ENCODE peak calls at places on chromosomes 3 and 15, in six cellular contexts. T is psoas muscle, R is adrenal gland, W is A549, G is mucosa of descending colon, Q is body of pancreas. K is an unnamed sample.

GRCh38 chr15:86403914-86404583 is 324.4 kb downstream of the AGBL1 start:
- DNase-seq in R (no peak), T (no peak), Q (no peak), W (no peak), G (no peak), K (no peak)

GRCh38 chr3:137105277-137105977 is 147.6 kb downstream of the IL20RB start:
- DNase-seq in W (peak; percentile 43), R (no peak), G (no peak), T (no peak), Q (no peak), K (no peak)

GRCh38 chr3:8767667-8768363 is 1.6 kb downstream of the OXTR start:
- DNase-seq in R (no peak), G (peak; percentile 59), T (no peak), Q (peak; percentile 36), W (no peak), K (no peak)

GRCh38 chr3:134911611-134912604 is 116.8 kb downstream of the EPHB1 start:
- DNase-seq in G (no peak), Q (no peak), R (no peak), W (no peak), T (no peak), K (no peak)

GRCh38 chr3:46239301-46239938 is 2.8 kb upstream of the CCR3 start:
- DNase-seq in Q (no peak), G (no peak), R (no peak), T (no peak), W (no peak), K (no peak)

GRCh38 chr3:46027736-46028397 is 584 bp upstream of the XCR1 start:
- DNase-seq in R (no peak), Q (no peak), W (no peak), T (no peak), G (no peak), K (no peak)

GRCh38 chr3:126715432-126715831 is 11.4 kb downstream of the CHCHD6 start:
- DNase-seq in G (no peak), Q (no peak), R (no peak), T (no peak), W (no peak), K (no peak)

GRCh38 chr3:151219056-151219455 is 16.0 kb upstream of the GPR171 start:
- DNase-seq in Q (no peak), T (no peak), W (peak; percentile 25), R (no peak), G (no peak), K (no peak)

GRCh38 chr3:23206371-23206770 is 3.2 kb downstream of the UBE2E2 start:
- DNase-seq in T (no peak), W (no peak), Q (no peak), G (no peak), R (no peak), K (no peak)

GRCh38 chr15:64501396-64501716 is 41.0 kb downstream of the ZNF609 start:
- DNase-seq in R (no peak), T (no peak), Q (no peak), W (no peak), G (no peak), K (no peak)

GRCh38 chr15:33278816-33279612 is 31.8 kb upstream of the RYR3 start:
- DNase-seq in T (no peak), G (no peak), R (peak; percentile 38), W (peak; percentile 88), Q (no peak), K (peak; percentile 67)

GRCh38 chr3:32954506-32954905 is 3.1 kb downstream of the CCR4 start:
- DNase-seq in G (no peak), Q (no peak), T (no peak), W (no peak), R (no peak), K (no peak)

GRCh38 chr3:25493786-25494185 is 65.7 kb downstream of the RARB start:
- DNase-seq in T (no peak), Q (no peak), R (no peak), W (peak; percentile 23), G (no peak), K (no peak)

GRCh38 chr3:183218826-183219225 is 34.2 kb upstream of the B3GNT5 start:
- DNase-seq in W (no peak), R (no peak), T (no peak), Q (no peak), G (no peak), K (no peak)

GRCh38 chr3:99850608-99851007 is 32.9 kb downstream of the CMSS1 start:
- DNase-seq in T (no peak), W (no peak), G (no peak), R (no peak), Q (no peak), K (no peak)

GRCh38 chr3:46987485-46988401 is 8.3 kb downstream of the NBEAL2 start:
- DNase-seq in R (no peak), T (peak; percentile 81), Q (no peak), G (peak; percentile 94), W (peak; percentile 30), K (no peak)

GRCh38 chr3:153273767-153274443 is 111.9 kb downstream of the RAP2B start:
- DNase-seq in T (no peak), R (no peak), W (no peak), Q (no peak), G (no peak), K (no peak)

GRCh38 chr15:38195191-38195901 is 57.3 kb upstream of the SPRED1 start:
- DNase-seq in T (no peak), G (no peak), R (no peak), W (no peak), Q (no peak), K (no peak)

GRCh38 chr3:138381413-138381901 is 33.1 kb downstream of the MRAS start:
- DNase-seq in R (no peak), W (no peak), T (peak; percentile 70), G (no peak), Q (no peak), K (no peak)

GRCh38 chr3:177056927-177057326 is 140.4 kb downstream of the TBL1XR1 start:
- DNase-seq in R (no peak), W (no peak), Q (no peak), T (no peak), G (no peak), K (no peak)

GRCh38 chr3:149004622-149005021 is 13.3 kb downstream of the GYG1 start:
- DNase-seq in Q (no peak), T (peak; percentile 89), W (no peak), R (no peak), G (no peak), K (no peak)

GRCh38 chr15:38486946-38487345 is 33.0 kb downstream of the FAM98B start:
- DNase-seq in W (no peak), Q (no peak), R (no peak), T (no peak), G (no peak), K (no peak)

GRCh38 chr3:23161896-23162570 is 41.1 kb upstream of the UBE2E2 start:
- DNase-seq in W (no peak), G (no peak), T (no peak), Q (no peak), R (no peak), K (no peak)

GRCh38 chr3:124832782-124833709 is 54.1 kb downstream of the ITGB5 start:
- DNase-seq in R (no peak), Q (no peak), W (no peak), G (no peak), T (no peak), K (no peak)

GRCh38 chr3:69248394-69248793 is 126.0 kb upstream of the LMOD3 start:
- DNase-seq in Q (no peak), T (no peak), R (no peak), W (no peak), G (no peak), K (no peak)

GRCh38 chr3:146781059-146781458 is 175.9 kb upstream of the PLSCR5 start:
- DNase-seq in T (no peak), R (no peak), G (no peak), W (no peak), Q (no peak), K (no peak)

GRCh38 chr3:134368751-134369105 is 5.5 kb downstream of the AMOTL2 start:
- DNase-seq in W (no peak), T (peak; percentile 31), Q (no peak), G (no peak), R (no peak), K (peak; percentile 37)

GRCh38 chr3:128278130-128278529 is 124.8 kb downstream of the EEFSEC start:
- DNase-seq in R (peak; percentile 6), Q (no peak), W (no peak), T (no peak), G (no peak), K (no peak)

GRCh38 chr3:128277378-128278049 is 124.2 kb downstream of the EEFSEC start:
- DNase-seq in G (no peak), W (no peak), Q (no peak), T (no peak), R (peak; percentile 5), K (peak; percentile 47)

GRCh38 chr3:128280466-128281455 is 127.5 kb downstream of the EEFSEC start:
- DNase-seq in G (no peak), R (no peak), W (no peak), T (no peak), Q (no peak), K (no peak)

GRCh38 chr3:128279594-128279880 is 126.3 kb downstream of the EEFSEC start:
- DNase-seq in G (no peak), R (no peak), T (no peak), Q (no peak), W (no peak), K (no peak)

DNA sequence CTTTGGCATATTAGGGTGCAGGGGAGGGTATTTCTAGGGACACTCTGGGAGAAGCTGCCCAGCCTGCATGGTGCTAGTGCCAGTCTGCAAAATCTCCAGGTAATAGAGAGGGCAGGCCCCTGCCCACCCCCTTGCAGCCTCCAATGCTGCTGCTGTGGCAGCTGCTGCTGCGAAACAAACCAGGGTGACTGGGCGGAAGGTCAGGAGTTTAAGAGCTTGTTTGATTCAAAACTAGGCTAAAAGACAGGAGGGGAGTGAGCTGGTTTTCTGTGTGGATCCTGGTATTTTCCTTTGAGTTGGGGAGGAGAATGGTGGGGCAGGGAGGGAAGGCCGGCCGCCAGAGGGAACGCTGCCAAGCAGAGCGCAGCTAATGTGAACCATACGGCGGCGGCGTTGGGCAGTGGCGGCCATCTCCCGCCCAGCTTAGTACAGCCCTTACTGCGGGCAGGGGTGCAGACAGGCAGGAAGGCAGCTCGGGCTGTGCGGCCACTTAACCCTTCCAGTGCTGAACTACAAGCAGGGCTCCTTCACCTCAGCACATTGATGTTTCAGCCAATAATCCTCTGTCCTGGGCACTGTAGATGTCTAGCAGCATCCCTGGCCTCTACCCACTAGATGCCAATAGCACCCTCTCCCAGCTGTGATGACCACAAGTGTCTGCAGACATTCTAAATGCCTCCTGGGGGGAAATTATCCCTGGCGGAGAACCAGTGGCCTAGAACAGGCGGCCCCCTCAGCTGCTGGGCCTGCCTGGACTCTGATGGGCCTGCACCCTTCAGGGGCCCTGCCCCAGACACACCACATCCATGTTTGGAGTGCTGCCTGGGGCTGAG is 125.7 kb downstream of the EEFSEC start:
- DNase-seq in Q (no peak), R (peak; percentile 33), G (peak; percentile 64), W (no peak), T (peak; percentile 68), K (no peak)
- TF ChIP-seq CTCF in Q (no peak), R (no peak), G (no peak), W (no peak), T (no peak), K (no peak)

GRCh38 chr3:71152892-71153265 is 430.6 kb downstream of the FOXP1 start:
- DNase-seq in W (no peak), Q (no peak), R (no peak), G (peak; percentile 75), T (no peak), K (no peak)
- H3K4me1 ChIP-seq in W (peaks cover 16% of the 10 kb centered on the region), Q (peaks cover 11% of the 10 kb centered on the region), R (no peaks in the 10 kb centered on the region), G (peaks cover 15% of the 10 kb centered on the region), T (peaks cover 4% of the 10 kb centered on the region), K (peaks cover 11% of the 10 kb centered on the region)

GRCh38 chr3:155244699-155245098 is 48.8 kb downstream of the STRIT1 start:
- DNase-seq in T (no peak), W (no peak), Q (no peak), R (no peak), G (no peak), K (no peak)
- H3K9me3 ChIP-seq in T (peaks cover 5% of the 10 kb centered on the region), W (no peaks in the 10 kb centered on the region), Q (no peaks in the 10 kb centered on the region), R (no peaks in the 10 kb centered on the region), G (no peaks in the 10 kb centered on the region), K (no peaks in the 10 kb centered on the region)

GRCh38 chr3:86554346-86554745 is 436.6 kb downstream of the VGLL3 start:
- DNase-seq in R (no peak), G (no peak), T (no peak), W (no peak), Q (no peak), K (no peak)
- TF ChIP-seq CTCF in R (no peak), G (no peak), T (no peak), W (no peak), Q (no peak), K (no peak)

K was measured in ascending aorta.